ENCODE peak calls at places on chromosomes 3 and 15, in four cellular contexts. K, D, L and A are unnamed samples.

GRCh38 chr3:50604628-50605588 is 6.7 kb downstream of the CISH start:
- DNase-seq in K (no peak), L (peak), D (no peak), A (no peak)

GRCh38 chr3:98791341-98792325 is 28.5 kb downstream of the ST3GAL6 start:
- DNase-seq in L (no peak), D (no peak), K (no peak), A (no peak)

GRCh38 chr3:152968388-152969024 is 133.6 kb downstream of the P2RY1 start:
- DNase-seq in K (no peak), D (no peak), L (no peak), A (no peak)

GRCh38 chr15:45427085-45427484 is 48.7 kb upstream of the GATM start:
- DNase-seq in D (no peak), K (no peak), L (no peak), A (no peak)

GRCh38 chr15:48510976-48511375 is 134.5 kb downstream of the FBN1 start:
- DNase-seq in L (no peak), D (no peak), K (no peak), A (no peak)

GRCh38 chr15:69887553-69887952 is 210.2 kb downstream of the TLE3 start:
- DNase-seq in L (no peak), K (no peak), D (no peak), A (no peak)

GRCh38 chr3:156382458-156383346 is 172.2 kb downstream of the SSR3 start:
- DNase-seq in D (no peak), L (no peak), K (peak), A (peak)

GRCh38 chr3:17135696-17136095 is 250.9 kb downstream of the PLCL2 start:
- DNase-seq in K (no peak), D (no peak), L (no peak), A (no peak)

GRCh38 chr15:42623951-42624350 is 48.5 kb downstream of the STARD9 start:
- DNase-seq in L (no peak), K (no peak), D (no peak), A (no peak)

GRCh38 chr15:47388299-47388698 is 329.0 kb upstream of the SEMA6D start:
- DNase-seq in L (no peak), D (no peak), K (no peak), A (no peak)

GRCh38 chr15:101088788-101089578 is 162.9 kb downstream of the CHSY1 start:
- DNase-seq in K (peak), L (peak), D (peak), A (peak)

GRCh38 chr15:32952901-32953889 is 235.4 kb downstream of the GREM1 start:
- DNase-seq in K (no peak), L (no peak), D (no peak), A (no peak)

GRCh38 chr3:72301779-72302178 is 516.8 kb upstream of the PROK2 start:
- DNase-seq in L (no peak), D (no peak), K (no peak), A (no peak)

GRCh38 chr3:17605032-17605431 is 137.4 kb downstream of the TBC1D5 start:
- DNase-seq in D (no peak), K (no peak), L (no peak), A (no peak)

GRCh38 chr15:76986743-76987142 is 8.2 kb upstream of the PSTPIP1 start:
- DNase-seq in L (no peak), K (no peak), D (no peak), A (no peak)

GRCh38 chr15:86317379-86317745 is 237.7 kb downstream of the AGBL1 start:
- DNase-seq in D (no peak), K (no peak), L (no peak), A (no peak)

GRCh38 chr3:81302045-81302444 is 459.4 kb downstream of the GBE1 start:
- DNase-seq in D (no peak), L (no peak), K (peak), A (no peak)

GRCh38 chr3:122100591-122101491 is 45.7 kb downstream of the CD86 start:
- DNase-seq in K (no peak), D (no peak), L (no peak), A (no peak)

GRCh38 chr3:187403768-187404270 is 35.6 kb downstream of the RTP4 start:
- DNase-seq in L (no peak), K (peak), D (no peak), A (no peak)

GRCh38 chr3:190019020-190019419 is 101.7 kb downstream of the P3H2 start:
- DNase-seq in K (no peak), L (no peak), D (no peak), A (no peak)

GRCh38 chr15:72599855-72600464 is 54.5 kb upstream of the GOLGA6B start:
- DNase-seq in K (peak), L (no peak), D (peak), A (no peak)

GRCh38 chr3:55434789-55435188 is 52.3 kb downstream of the WNT5A start:
- DNase-seq in K (peak), D (no peak), L (no peak), A (no peak)

GRCh38 chr15:83053151-83053550 is 13.9 kb downstream of the BTBD1 start:
- DNase-seq in D (no peak), L (no peak), K (no peak), A (no peak)

GRCh38 chr3:17602126-17602525 is 140.3 kb downstream of the TBC1D5 start:
- DNase-seq in K (no peak), D (no peak), L (no peak), A (no peak)

GRCh38 chr3:16905704-16906103 is 20.9 kb downstream of the PLCL2 start:
- DNase-seq in L (no peak), D (no peak), K (no peak), A (no peak)

GRCh38 chr3:48470286-48470685 is 23.7 kb downstream of the ATRIP start:
- DNase-seq in K (no peak), D (no peak), L (no peak), A (no peak)
- H3K27ac ChIP-seq in K (peak), D (peak), L (peak), A (peak)

DNA sequence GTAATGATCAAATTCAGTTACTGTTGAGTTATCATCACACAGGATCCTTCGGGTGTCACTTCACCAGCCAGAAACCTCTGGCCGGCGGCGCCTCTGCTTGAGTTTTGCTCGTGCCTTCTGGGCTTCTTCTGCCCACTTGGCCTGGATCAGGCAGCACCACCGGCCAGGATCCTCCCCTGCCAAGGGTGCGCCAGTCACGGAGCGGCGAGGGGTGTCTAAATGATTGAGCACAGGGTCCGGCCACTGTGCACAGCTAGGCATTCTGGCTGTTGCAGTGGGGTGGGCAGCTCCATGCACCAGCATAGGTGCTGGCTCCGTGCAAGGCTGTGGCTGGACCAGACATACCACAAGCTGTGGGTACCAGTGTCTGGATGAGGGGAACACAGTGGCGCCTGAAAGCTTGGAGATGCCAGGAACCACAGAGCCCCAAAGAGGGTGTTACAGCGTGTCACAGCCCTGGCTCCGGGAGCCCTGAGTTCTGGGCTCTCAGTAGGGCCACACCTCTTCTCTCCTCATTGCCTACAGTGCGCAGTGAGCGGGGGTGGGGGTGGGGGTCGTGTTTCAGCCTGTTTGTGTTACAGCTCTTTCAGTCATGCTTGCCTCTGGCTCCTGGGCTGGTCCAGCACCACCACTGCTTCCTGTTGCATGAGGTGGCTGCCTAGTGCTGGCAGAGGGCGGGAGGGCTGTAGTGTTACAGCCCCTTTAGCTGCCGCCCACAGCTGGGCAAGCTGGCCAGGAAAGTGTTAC is 169.4 kb downstream of the FNDC3B start:
- DNase-seq in K (no peak), L (no peak), D (no peak), A (no peak)
- H3K27ac ChIP-seq in K (peak), L (no peak), D (no peak), A (no peak)

DNA sequence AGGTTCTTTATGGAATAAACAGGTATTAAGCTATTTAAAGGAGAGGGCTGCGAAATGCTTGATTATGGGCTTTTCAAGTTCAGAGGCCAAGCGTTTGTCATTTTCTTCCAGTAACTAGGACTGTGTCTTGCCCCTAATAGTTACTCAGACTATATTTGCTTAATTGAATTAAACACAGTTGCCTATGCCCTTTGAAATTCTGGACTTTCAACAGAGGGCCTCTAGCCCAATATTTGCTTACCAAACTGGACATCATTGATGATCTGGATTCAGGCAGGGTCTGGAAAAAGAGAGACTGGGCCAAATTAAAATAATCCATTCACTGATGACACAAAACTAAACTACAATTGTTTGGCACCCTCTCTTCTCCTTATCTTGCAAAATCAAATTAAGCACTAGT is 75.3 kb upstream of the TSEN2 start:
- DNase-seq in D (no peak), L (no peak), K (no peak), A (no peak)
- H3K27ac ChIP-seq in D (no peak), L (no peak), K (no peak), A (no peak)

DNA sequence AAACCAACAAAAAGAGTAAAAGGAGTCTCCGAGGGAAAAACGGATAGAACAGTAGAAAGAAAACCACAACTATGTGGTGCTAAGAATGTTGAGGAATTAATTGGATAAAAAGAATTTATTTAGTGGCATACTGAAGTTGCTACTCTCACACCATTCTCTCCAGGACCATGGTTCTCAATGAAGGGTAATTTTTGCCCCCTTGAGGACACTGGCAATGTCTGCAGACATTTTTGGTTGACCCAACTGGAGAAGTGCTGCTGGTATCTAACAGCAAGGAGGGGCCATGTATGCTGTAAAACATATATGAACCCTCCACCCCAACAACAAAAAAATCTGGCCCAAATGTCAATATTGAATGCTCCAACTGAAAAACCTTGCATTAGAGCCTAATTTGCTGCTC is 85.9 kb upstream of the CSPG5 start:
- DNase-seq in K (no peak), D (no peak), L (no peak), A (no peak)
- H3K27ac ChIP-seq in K (no peak), D (no peak), L (no peak), A (no peak)

GRCh38 chr15:58229297-58229768 is 91.2 kb downstream of the AQP9 start:
- DNase-seq in L (no peak), D (no peak), K (no peak), A (peak)
- H3K27ac ChIP-seq in L (no peak), D (no peak), K (peak), A (peak)

GRCh38 chr3:37943631-37944242 is 46.8 kb upstream of the VILL start:
- DNase-seq in L (no peak), K (no peak), D (no peak), A (no peak)

GRCh38 chr3:37945407-37945802 is 45.2 kb upstream of the VILL start:
- DNase-seq in K (no peak), D (no peak), L (no peak), A (no peak)

GRCh38 chr3:37946531-37946889 is 44.1 kb upstream of the VILL start:
- DNase-seq in K (no peak), L (no peak), D (no peak), A (no peak)

GRCh38 chr3:37944243-37944955 is 46.2 kb upstream of the VILL start:
- DNase-seq in L (no peak), D (no peak), K (no peak), A (no peak)

DNA sequence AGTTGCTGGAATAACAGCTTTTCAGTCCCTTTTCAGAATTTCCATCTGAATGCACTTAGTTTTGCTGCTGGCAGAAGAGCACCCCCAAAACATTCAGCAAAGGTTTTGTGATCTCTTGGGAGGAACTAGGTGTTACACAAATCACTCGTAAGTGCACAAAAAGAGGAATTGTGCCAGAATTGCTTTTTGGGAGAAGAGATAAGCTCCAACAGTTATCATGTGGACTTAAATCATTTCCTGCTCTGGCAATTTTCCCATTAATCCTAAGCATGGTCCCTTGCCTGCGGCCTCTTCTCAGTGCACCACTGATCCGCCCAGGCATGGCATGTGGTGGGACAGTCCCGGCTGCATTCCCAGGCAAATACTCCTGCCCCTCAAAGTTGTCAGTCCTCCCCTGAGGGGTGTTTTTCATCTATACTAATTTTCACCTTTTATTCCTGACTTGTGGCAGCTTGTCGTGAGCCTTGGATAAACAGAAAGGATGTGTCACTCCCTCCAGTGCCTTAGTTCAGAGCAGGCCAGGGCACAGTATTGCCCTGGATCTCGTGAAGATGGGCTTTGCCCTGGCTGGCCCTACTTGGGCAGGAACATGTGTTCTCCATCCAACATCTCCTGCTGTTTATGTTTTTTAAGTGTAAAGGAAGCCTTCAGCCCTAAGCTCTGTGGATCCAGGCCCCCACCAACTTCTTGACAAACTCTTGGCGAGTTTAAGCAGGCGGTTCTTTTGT is 44.6 kb upstream of the VILL start:
- DNase-seq in D (no peak), L (peak), K (no peak), A (no peak)
- H3K27ac ChIP-seq in D (no peak), L (peak), K (peak), A (no peak)

GRCh38 chr15:66939016-66939415 is 126.4 kb upstream of the SMAD3 start:
- DNase-seq in D (no peak), L (no peak), K (no peak), A (no peak)
- H3K27ac ChIP-seq in D (no peak), L (no peak), K (no peak), A (no peak)

GRCh38 chr15:67997996-67998395 is 56.1 kb upstream of the PIAS1 start:
- DNase-seq in L (no peak), D (no peak), K (peak), A (no peak)

GRCh38 chr15:67998599-67999122 is 55.5 kb upstream of the PIAS1 start:
- DNase-seq in K (peak), L (no peak), D (no peak), A (no peak)

GRCh38 chr15:67991706-67992105 is 62.4 kb upstream of the PIAS1 start:
- DNase-seq in L (no peak), D (no peak), K (no peak), A (no peak)

DNA sequence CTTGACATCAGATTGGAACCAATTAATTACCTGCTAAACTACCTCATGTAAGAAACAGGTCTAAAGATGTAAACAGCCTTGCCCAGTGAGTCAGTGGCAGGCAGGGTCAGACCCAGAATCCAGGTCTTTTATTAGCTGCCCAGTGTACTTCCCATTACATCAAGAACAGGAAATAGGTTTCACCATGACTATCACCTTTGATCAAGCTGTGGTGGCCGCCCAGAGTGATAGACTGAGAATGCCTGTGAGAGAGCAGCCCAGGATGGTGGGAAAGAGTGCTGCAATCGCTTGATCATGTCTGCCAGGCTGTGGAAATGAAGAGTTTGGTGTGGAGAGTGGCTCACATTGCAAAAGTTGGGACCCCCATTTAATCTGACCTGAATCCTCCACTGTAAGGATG is 61.3 kb upstream of the PIAS1 start:
- DNase-seq in D (no peak), K (no peak), L (no peak), A (no peak)
- H3K27ac ChIP-seq in D (no peak), K (no peak), L (no peak), A (no peak)

GRCh38 chr3:136277634-136278033 is 27.5 kb downstream of the PCCB start:
- DNase-seq in D (no peak), L (no peak), K (no peak), A (no peak)
- H3K27ac ChIP-seq in D (no peak), L (no peak), K (no peak), A (no peak)